ENCODE peak calls at places on chromosomes 4 and X, in ten cellular contexts. W is left ventricle myocardium inferior, Q is aorta, V is A549, H is IMR-90, G is uterus, L is AG04450, E is Caco-2, F is tibial nerve, T is hepatocyte. O is an unnamed sample.

GRCh38 chrX:48956728-48957414 is 536 bp downstream of the OTUD5 start:
- DNase-seq in W (no peak), Q (peak), V (no peak), H (no peak), G (peak), L (no peak), E (no peak), F (no peak), T (peak), O (no peak)

GRCh38 chr4:116668190-116668589 is 417.2 kb downstream of the TRAM1L1 start:
- DNase-seq in W (no peak), Q (no peak), V (no peak), H (no peak), G (no peak), L (no peak), E (no peak), F (no peak), T (no peak), O (no peak)

GRCh38 chrX:134026732-134027311 is 41.4 kb upstream of the GPC3 start:
- DNase-seq in W (no peak), Q (no peak), V (peak), H (peak), G (peak), L (no peak), E (peak), F (peak), T (peak), O (peak)

GRCh38 chr4:67714248-67714583 is 13.3 kb upstream of the UBA6 start:
- DNase-seq in W (no peak), Q (no peak), V (peak), H (no peak), G (no peak), L (no peak), E (peak), F (no peak), T (peak), O (no peak)

GRCh38 chr4:110865611-110866254 is 242.9 kb upstream of the PITX2 start:
- DNase-seq in W (no peak), Q (no peak), V (no peak), H (peak), G (no peak), L (no peak), E (no peak), F (no peak), T (no peak), O (peak)

GRCh38 chr4:67320645-67321044 is 224.7 kb downstream of the CENPC start:
- DNase-seq in W (no peak), Q (no peak), V (no peak), H (no peak), G (no peak), L (no peak), E (no peak), F (no peak), T (no peak), O (no peak)

GRCh38 chr4:88728146-88728545 is 30.5 kb upstream of the NAP1L5 start:
- DNase-seq in W (no peak), Q (no peak), V (no peak), H (no peak), G (no peak), L (no peak), E (no peak), F (no peak), T (no peak), O (no peak)

GRCh38 chr4:53313510-53313909 is 52.4 kb downstream of the SCFD2 start:
- DNase-seq in W (no peak), Q (no peak), V (peak), H (peak), G (no peak), L (no peak), E (peak), F (no peak), T (peak), O (peak)

GRCh38 chrX:39577976-39578962 is 519.5 kb downstream of the BCOR start:
- DNase-seq in W (peak), Q (peak), V (no peak), H (no peak), G (peak), L (no peak), E (no peak), F (peak), T (no peak), O (no peak)

GRCh38 chrX:48897157-48897620 is 379 bp downstream of the TIMM17B start:
- DNase-seq in W (peak), Q (peak), V (peak), H (peak), G (peak), L (no peak), E (peak), F (peak), T (peak), O (peak)

GRCh38 chr4:105620640-105621323 is 68.4 kb downstream of the ARHGEF38 start:
- DNase-seq in W (no peak), Q (no peak), V (peak), H (peak), G (no peak), L (no peak), E (no peak), F (no peak), T (peak), O (peak)

GRCh38 chr4:7330031-7330596 is 104.6 kb downstream of the PSAPL1 start:
- DNase-seq in W (peak), Q (peak), V (no peak), H (no peak), G (no peak), L (no peak), E (no peak), F (no peak), T (no peak), O (no peak)

GRCh38 chr4:88814043-88814617 is 116.5 kb upstream of the NAP1L5 start:
- DNase-seq in W (no peak), Q (no peak), V (no peak), H (no peak), G (no peak), L (no peak), E (no peak), F (no peak), T (no peak), O (no peak)

GRCh38 chr4:27357283-27357682 is 496.6 kb downstream of the STIM2 start:
- DNase-seq in W (no peak), Q (no peak), V (no peak), H (no peak), G (no peak), L (no peak), E (no peak), F (no peak), T (peak), O (peak)

GRCh38 chr4:152115794-152116193 is 355.0 kb upstream of the GATB start:
- DNase-seq in W (no peak), Q (no peak), V (no peak), H (no peak), G (no peak), L (no peak), E (no peak), F (no peak), T (no peak), O (no peak)

GRCh38 chr4:184383497-184384055 is 90.8 kb downstream of the IRF2 start:
- DNase-seq in W (no peak), Q (no peak), V (peak), H (peak), G (peak), L (peak), E (no peak), F (no peak), T (peak), O (peak)

GRCh38 chr4:138899999-138900398 is 115.6 kb upstream of the NOCT start:
- DNase-seq in W (no peak), Q (no peak), V (no peak), H (no peak), G (no peak), L (no peak), E (no peak), F (no peak), T (no peak), O (no peak)

GRCh38 chrX:13598877-13599276 is 29.5 kb downstream of the EGFL6 start:
- DNase-seq in W (no peak), Q (no peak), V (peak), H (peak), G (no peak), L (no peak), E (no peak), F (no peak), T (no peak), O (peak)

GRCh38 chr4:139600662-139601061 is 44.6 kb upstream of the SETD7 start:
- DNase-seq in W (no peak), Q (no peak), V (no peak), H (no peak), G (no peak), L (no peak), E (no peak), F (no peak), T (no peak), O (no peak)

GRCh38 chr4:122612540-122612939 is 8.3 kb downstream of the IL21 start:
- DNase-seq in W (no peak), Q (no peak), V (peak), H (peak), G (no peak), L (no peak), E (no peak), F (no peak), T (no peak), O (peak)

GRCh38 chr4:7295917-7296660 is 103.8 kb downstream of the SORCS2 start:
- DNase-seq in W (peak), Q (peak), V (peak), H (peak), G (peak), L (no peak), E (no peak), F (no peak), T (peak), O (peak)

GRCh38 chrX:150899191-150899757 is 806 bp upstream of the CD99L2 start:
- DNase-seq in W (peak), Q (no peak), V (peak), H (peak), G (peak), L (no peak), E (no peak), F (peak), T (peak), O (peak)

GRCh38 chr4:163175971-163176958 is 9.6 kb upstream of the NAF1 start:
- DNase-seq in W (no peak), Q (no peak), V (no peak), H (no peak), G (no peak), L (no peak), E (no peak), F (no peak), T (no peak), O (no peak)

GRCh38 chr4:7299908-7300710 is 107.8 kb downstream of the SORCS2 start:
- DNase-seq in W (no peak), Q (peak), V (no peak), H (no peak), G (no peak), L (no peak), E (no peak), F (no peak), T (no peak), O (no peak)

GRCh38 chr4:108168672-108169562 is at the start of gene LEF1:
- DNase-seq in W (no peak), Q (peak), V (no peak), H (peak), G (no peak), L (no peak), E (peak), F (no peak), T (peak), O (peak)

GRCh38 chr4:52939325-52939724 is 77.2 kb downstream of the RASL11B start:
- DNase-seq in W (no peak), Q (no peak), V (no peak), H (peak), G (no peak), L (no peak), E (no peak), F (no peak), T (no peak), O (no peak)

GRCh38 chrX:35076061-35076460 is 133.5 kb downstream of the FAM47B start:
- DNase-seq in W (no peak), Q (no peak), V (peak), H (no peak), G (no peak), L (no peak), E (no peak), F (no peak), T (no peak), O (peak)

GRCh38 chrX:12145402-12145801 is 7.1 kb downstream of the FRMPD4 start:
- DNase-seq in W (no peak), Q (no peak), V (no peak), H (no peak), G (no peak), L (no peak), E (no peak), F (no peak), T (no peak), O (no peak)

GRCh38 chr4:48483006-48483776 is at the start of gene SLC10A4:
- DNase-seq in W (no peak), Q (no peak), V (peak), H (no peak), G (no peak), L (no peak), E (no peak), F (no peak), T (peak), O (no peak)

GRCh38 chr4:152063301-152064235 is 302.8 kb upstream of the GATB start:
- DNase-seq in W (no peak), Q (no peak), V (no peak), H (no peak), G (no peak), L (no peak), E (peak), F (no peak), T (peak), O (no peak)

GRCh38 chr4:100268807-100269206 is 78.5 kb upstream of the DDIT4L start:
- DNase-seq in W (no peak), Q (no peak), V (no peak), H (no peak), G (no peak), L (no peak), E (no peak), F (no peak), T (no peak), O (no peak)

GRCh38 chr4:7420661-7421040 is 14.1 kb downstream of the PSAPL1 start:
- DNase-seq in W (peak), Q (peak), V (no peak), H (no peak), G (peak), L (no peak), E (no peak), F (no peak), T (no peak), O (no peak)

DNA sequence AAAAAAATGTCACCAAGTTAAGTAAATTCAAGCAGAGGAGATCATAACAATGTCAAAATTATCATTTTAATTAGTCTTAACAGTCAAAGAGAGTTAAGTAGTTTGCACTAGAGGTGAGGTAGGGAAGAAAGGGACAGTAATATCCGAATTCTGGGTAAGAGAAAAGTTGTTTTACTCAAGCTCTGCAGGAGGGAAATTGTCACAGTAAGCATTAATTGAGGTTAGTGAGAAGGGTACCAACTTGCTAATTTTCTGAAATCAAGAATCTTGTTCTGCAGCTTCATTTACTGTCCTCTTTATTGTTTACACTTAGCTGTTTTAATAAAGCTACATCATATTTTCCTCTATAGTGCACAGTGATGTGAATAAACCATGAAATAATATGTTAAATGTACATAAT is 11.0 kb downstream of the DGKK start:
- DNase-seq in W (no peak), Q (no peak), V (no peak), H (no peak), G (no peak), L (no peak), E (no peak), F (no peak), T (no peak), O (no peak)
- H3K4me3 ChIP-seq in W (no peak), Q (no peak), V (no peak), H (no peak), G (no peak), L (no peak), E (no peak), F (no peak), T (no peak), O (no peak)

GRCh38 chrX:65695849-65696248 is 28.4 kb downstream of the MSN start:
- DNase-seq in W (no peak), Q (no peak), V (no peak), H (no peak), G (no peak), L (no peak), E (no peak), F (no peak), T (no peak), O (no peak)

GRCh38 chrX:65697173-65697572 is 29.7 kb downstream of the MSN start:
- DNase-seq in W (no peak), Q (no peak), V (no peak), H (peak), G (no peak), L (no peak), E (no peak), F (no peak), T (no peak), O (peak)

GRCh38 chrX:65702956-65703355 is 35.5 kb downstream of the MSN start:
- DNase-seq in W (no peak), Q (no peak), V (no peak), H (no peak), G (no peak), L (no peak), E (no peak), F (no peak), T (no peak), O (no peak)

GRCh38 chrX:65696613-65697012 is 29.2 kb downstream of the MSN start:
- DNase-seq in W (no peak), Q (no peak), V (no peak), H (no peak), G (no peak), L (no peak), E (no peak), F (no peak), T (no peak), O (no peak)

GRCh38 chrX:65697915-65698796 is 30.7 kb downstream of the MSN start:
- DNase-seq in W (peak), Q (no peak), V (no peak), H (no peak), G (no peak), L (no peak), E (no peak), F (peak), T (no peak), O (no peak)
- H3K4me3 ChIP-seq in W (peak), Q (no peak), V (no peak), H (no peak), G (no peak), L (no peak), E (no peak), F (no peak), T (no peak), O (no peak)

GRCh38 chr4:83552924-83553323 is 17.0 kb downstream of the GPAT3 start:
- DNase-seq in W (no peak), Q (no peak), V (peak), H (peak), G (no peak), L (no peak), E (no peak), F (no peak), T (no peak), O (peak)
- H3K4me3 ChIP-seq in W (no peak), Q (no peak), V (no peak), H (no peak), G (no peak), L (no peak), E (no peak), F (no peak), T (no peak), O (no peak)

DNA sequence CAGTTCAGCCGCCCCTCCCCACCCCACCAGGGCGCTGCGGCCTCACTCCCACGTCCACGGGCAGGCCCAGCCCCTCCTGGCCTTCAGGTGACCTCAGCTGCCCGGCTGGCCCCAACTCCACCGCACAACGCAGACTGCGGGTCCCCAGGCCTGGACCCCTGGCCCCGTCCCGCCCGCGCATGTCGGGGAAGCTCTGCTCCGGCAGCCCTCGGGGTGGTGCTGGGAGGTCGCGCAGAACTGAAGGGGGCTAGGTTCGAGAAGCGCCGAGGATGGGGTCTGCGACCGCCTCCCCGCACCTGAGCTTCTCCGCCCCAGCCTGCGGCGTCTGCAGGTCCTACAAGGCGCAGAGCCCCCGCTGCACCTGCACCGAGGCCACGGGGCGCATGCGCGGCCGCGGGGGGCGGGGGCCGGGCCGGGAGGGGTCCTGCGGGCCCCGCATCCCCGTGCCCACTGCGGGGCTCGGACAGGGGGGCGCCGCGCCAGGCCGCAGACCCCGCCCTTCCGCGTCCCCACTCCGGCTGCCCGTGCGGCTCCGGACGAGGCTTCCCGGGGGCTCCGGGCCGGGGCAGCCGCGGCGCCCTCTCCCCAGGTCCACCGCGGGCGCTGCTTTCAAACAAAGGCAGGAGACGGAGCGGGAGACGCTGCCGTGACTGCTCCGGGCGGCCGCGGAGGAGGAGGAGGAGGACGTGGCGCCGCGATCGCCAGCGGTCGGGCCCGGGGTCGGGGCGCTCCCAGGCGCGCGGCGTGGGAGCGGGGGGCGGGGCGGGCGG is 678 bp upstream of the NAT8L start:
- DNase-seq in W (peak), Q (no peak), V (no peak), H (no peak), G (no peak), L (no peak), E (no peak), F (no peak), T (peak), O (no peak)
- H3K4me3 ChIP-seq in W (peak), Q (peak), V (peak), H (peak), G (no peak), L (no peak), E (peak), F (peak), T (peak), O (no peak)

GRCh38 chrX:83510466-83511181 is 2.5 kb downstream of the POU3F4 start:
- DNase-seq in W (no peak), Q (peak), V (no peak), H (no peak), G (no peak), L (no peak), E (no peak), F (no peak), T (no peak), O (no peak)

GRCh38 chrX:83508006-83508405 is at the start of gene POU3F4:
- DNase-seq in W (no peak), Q (no peak), V (no peak), H (no peak), G (no peak), L (no peak), E (no peak), F (no peak), T (no peak), O (no peak)

GRCh38 chrX:83508526-83509245 is 596 bp downstream of the POU3F4 start:
- DNase-seq in W (no peak), Q (no peak), V (no peak), H (no peak), G (no peak), L (no peak), E (no peak), F (no peak), T (no peak), O (no peak)

GRCh38 chrX:83511208-83511607 is 3.1 kb downstream of the POU3F4 start:
- DNase-seq in W (no peak), Q (peak), V (no peak), H (no peak), G (no peak), L (no peak), E (no peak), F (no peak), T (no peak), O (no peak)

DNA sequence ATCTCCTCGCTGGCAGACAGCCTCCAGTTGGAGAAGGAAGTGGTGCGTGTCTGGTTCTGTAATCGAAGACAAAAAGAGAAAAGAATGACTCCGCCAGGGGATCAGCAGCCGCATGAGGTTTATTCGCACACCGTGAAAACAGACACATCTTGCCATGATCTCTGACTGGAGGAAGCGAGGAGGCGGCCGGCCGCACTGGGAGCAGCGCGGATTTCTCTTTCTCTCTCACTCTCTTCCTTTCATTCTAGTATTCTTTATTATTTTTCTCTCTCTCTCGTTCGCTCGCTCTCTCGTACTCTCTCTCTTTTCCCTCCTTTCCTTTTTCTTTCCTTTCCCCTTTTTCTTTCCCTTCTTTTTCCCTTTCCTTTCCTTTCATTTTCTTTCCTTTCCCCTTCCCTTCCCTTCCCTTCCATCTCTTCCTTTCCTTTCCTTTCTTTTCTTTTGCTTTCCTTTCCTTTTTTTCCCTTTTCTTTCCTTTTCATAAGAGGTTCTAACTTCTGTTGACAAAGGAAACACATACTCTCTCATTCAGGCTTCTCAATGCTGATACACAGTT is 1.2 kb downstream of the POU3F4 start:
- DNase-seq in W (no peak), Q (no peak), V (no peak), H (no peak), G (no peak), L (no peak), E (no peak), F (no peak), T (no peak), O (no peak)
- H3K4me3 ChIP-seq in W (peak), Q (no peak), V (no peak), H (no peak), G (no peak), L (no peak), E (no peak), F (peak), T (no peak), O (no peak)

GRCh38 chr4:158861281-158861680 is 92.5 kb downstream of the FNIP2 start:
- DNase-seq in W (no peak), Q (no peak), V (no peak), H (no peak), G (no peak), L (no peak), E (no peak), F (no peak), T (no peak), O (no peak)
- H3K4me3 ChIP-seq in W (no peak), Q (no peak), V (no peak), H (no peak), G (no peak), L (no peak), E (no peak), F (no peak), T (no peak), O (no peak)

GRCh38 chr4:140757220-140757607 is 1.0 kb upstream of the TBC1D9 start:
- DNase-seq in W (no peak), Q (no peak), V (no peak), H (no peak), G (no peak), L (no peak), E (no peak), F (no peak), T (no peak), O (no peak)
- H3K4me3 ChIP-seq in W (peak), Q (no peak), V (peak), H (peak), G (peak), L (peak), E (peak), F (peak), T (no peak), O (peak)

O was measured in fibroblast of mammary gland.